ENCODE peak calls at places on chromosomes 6 and 20, in eight cellular contexts. Q is OCI-LY7; T is glutamatergic neuron; C is fibroblast of lung; F is ovary; B is fibroblast of villous mesenchyme; U is GM23338; V is CD4-positive, alpha-beta T cell. N is an unnamed sample.

GRCh38 chr6:144285798-144286502 is 815 bp downstream of the UTRN start:
- DNase-seq in Q (no peak), T (peak), C (peak), F (peak), B (peak), U (peak), V (no peak), N (no peak)

GRCh38 chr6:137913434-137913833 is 46.4 kb downstream of the TNFAIP3 start:
- DNase-seq in Q (no peak), T (no peak), C (no peak), F (no peak), B (no peak), U (no peak), V (no peak), N (no peak)

GRCh38 chr6:147099974-147100373 is 104.2 kb upstream of the STXBP5 start:
- DNase-seq in Q (no peak), T (no peak), C (peak), F (no peak), B (peak), U (no peak), V (no peak), N (no peak)

GRCh38 chr6:138231399-138231886 is 13.2 kb upstream of the PBOV1 start:
- DNase-seq in Q (no peak), T (no peak), C (no peak), F (no peak), B (no peak), U (no peak), V (no peak), N (no peak)

GRCh38 chr6:103153016-103153415 is 1706.7 kb downstream of the HACE1 start:
- DNase-seq in Q (no peak), T (no peak), C (no peak), F (no peak), B (no peak), U (no peak), V (no peak), N (no peak)

GRCh38 chr6:133959667-133960368 is 6.8 kb downstream of the TBPL1 start:
- DNase-seq in Q (no peak), T (no peak), C (peak), F (no peak), B (no peak), U (no peak), V (no peak), N (peak)

GRCh38 chr6:122809671-122810070 is 20.6 kb downstream of the SMPDL3A start:
- DNase-seq in Q (no peak), T (no peak), C (no peak), F (no peak), B (peak), U (no peak), V (no peak), N (no peak)

GRCh38 chr6:106530502-106530901 is 98.8 kb downstream of the RTN4IP1 start:
- DNase-seq in Q (no peak), T (no peak), C (peak), F (no peak), B (no peak), U (no peak), V (no peak), N (no peak)

GRCh38 chr6:16121339-16121738 is 7.5 kb upstream of the MYLIP start:
- DNase-seq in Q (no peak), T (no peak), C (no peak), F (no peak), B (no peak), U (no peak), V (no peak), N (no peak)

GRCh38 chr20:58755751-58756524 is 63.3 kb downstream of the NPEPL1 start:
- DNase-seq in Q (no peak), T (no peak), C (no peak), F (no peak), B (no peak), U (no peak), V (no peak), N (no peak)

GRCh38 chr20:31717478-31717946 is 5.2 kb downstream of the BCL2L1 start:
- DNase-seq in Q (no peak), T (no peak), C (no peak), F (no peak), B (no peak), U (no peak), V (no peak), N (no peak)

GRCh38 chr20:64083380-64084208 is 604 bp downstream of the LKAAEAR1 start:
- DNase-seq in Q (peak), T (peak), C (peak), F (peak), B (peak), U (peak), V (peak), N (peak)
- TF ChIP-seq CTCF in Q (peak), T (peak), C (peak), F (peak), B (peak), U (peak), V (peak), N (peak)

DNA sequence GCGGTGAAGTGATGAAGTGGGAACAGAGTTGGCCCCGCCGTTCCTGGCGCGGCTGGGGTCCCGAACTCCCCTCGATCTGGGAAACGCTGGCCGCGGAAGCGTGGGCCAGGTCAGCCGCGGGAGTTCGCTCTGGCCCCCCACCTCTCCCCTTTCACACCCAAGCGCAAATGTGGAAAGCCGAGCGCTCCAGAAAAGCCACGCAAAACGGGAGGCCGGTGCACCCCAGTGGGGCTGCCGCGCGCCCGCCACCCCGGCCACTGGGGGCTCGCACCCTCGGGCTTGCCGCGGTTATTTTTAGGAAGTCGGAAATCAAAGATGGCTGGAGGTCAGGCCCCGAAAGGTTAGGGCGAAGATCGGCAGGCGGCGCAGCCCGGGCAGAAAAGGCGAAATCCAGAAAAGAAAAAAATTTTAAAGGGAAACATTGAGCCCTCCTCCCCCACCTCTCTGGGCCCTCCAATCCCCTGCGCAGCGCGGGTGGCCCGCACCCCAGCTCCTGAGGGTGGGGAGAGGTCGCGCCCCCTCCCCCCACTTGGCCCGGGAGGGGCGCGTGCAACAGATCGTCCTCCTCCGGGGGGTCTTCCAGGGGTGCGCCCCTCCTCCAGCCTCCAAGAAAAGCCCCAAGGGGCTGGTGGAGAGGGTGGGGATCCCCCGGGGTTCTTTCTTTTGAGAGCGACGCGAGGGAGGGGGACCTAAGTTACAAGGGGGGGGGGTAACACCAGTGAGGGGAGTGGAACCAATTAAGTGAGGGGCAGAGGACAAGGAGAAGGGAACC is 915 bp downstream of the SALL4 start:
- DNase-seq in Q (no peak), T (peak), C (no peak), F (no peak), B (no peak), U (peak), V (no peak), N (no peak)
- TF ChIP-seq CTCF in Q (no peak), T (no peak), C (no peak), F (no peak), B (peak), U (no peak), V (no peak), N (no peak)

GRCh38 chr20:5788385-5788895 is 38.2 kb downstream of the SHLD1 start:
- DNase-seq in Q (peak), T (peak), C (peak), F (peak), B (peak), U (peak), V (peak), N (peak)

GRCh38 chr20:5784735-5785134 is 34.5 kb downstream of the SHLD1 start:
- DNase-seq in Q (no peak), T (no peak), C (no peak), F (no peak), B (no peak), U (no peak), V (no peak), N (no peak)

GRCh38 chr20:5789827-5790226 is 39.6 kb downstream of the SHLD1 start:
- DNase-seq in Q (no peak), T (no peak), C (no peak), F (no peak), B (no peak), U (no peak), V (no peak), N (no peak)

GRCh38 chr20:5785146-5785545 is 34.9 kb downstream of the SHLD1 start:
- DNase-seq in Q (no peak), T (no peak), C (no peak), F (no peak), B (no peak), U (no peak), V (no peak), N (no peak)

GRCh38 chr20:5786930-5787826 is 37.0 kb downstream of the SHLD1 start:
- DNase-seq in Q (no peak), T (no peak), C (peak), F (peak), B (peak), U (peak), V (no peak), N (no peak)
- TF ChIP-seq CTCF in Q (peak), T (no peak), C (no peak), F (no peak), B (no peak), U (no peak), V (no peak), N (no peak)

DNA sequence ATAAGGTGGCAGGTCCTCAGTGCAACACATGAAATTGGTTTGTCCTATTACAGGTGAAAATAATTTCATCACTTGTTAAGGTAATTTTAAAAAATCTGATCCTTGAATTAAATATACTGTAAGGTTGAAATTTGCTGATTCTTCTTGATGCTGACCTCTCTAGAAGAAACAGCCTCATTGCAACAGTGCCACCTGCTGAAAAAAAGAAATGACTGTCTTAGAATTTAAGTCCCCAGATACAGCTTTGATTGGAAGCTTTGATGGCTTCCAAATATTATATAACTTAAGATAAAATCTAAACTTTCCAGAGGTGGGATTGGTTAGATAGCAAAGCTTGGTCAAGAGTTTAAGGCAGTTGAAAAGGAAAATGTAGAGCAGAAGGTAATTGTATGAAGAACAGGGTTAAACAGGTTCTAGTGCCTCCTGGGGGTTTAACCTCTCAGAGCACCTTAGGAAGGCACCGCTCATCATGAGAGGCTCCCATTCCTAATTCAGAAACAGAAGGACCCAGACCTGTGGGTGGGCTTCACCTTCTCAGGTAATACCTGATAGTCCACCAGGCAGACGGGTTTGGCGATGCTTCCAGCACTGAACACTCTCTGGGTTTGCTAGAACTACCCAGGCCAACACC is 401.0 kb downstream of the PAX1 start:
- DNase-seq in Q (peak), T (no peak), C (no peak), F (no peak), B (no peak), U (peak), V (no peak), N (no peak)
- TF ChIP-seq CTCF in Q (peak), T (peak), C (no peak), F (no peak), B (no peak), U (peak), V (no peak), N (no peak)